ENCODE peak calls at places on chromosomes 11 and 22, in nine cellular contexts. Q, N, B, U, K, S, L, D and O are unnamed samples.

GRCh38 chr11:134755535-134755934 is 343.5 kb upstream of the B3GAT1 start:
- DNase-seq in Q (no peak), N (no peak), B (no peak), U (no peak), K (no peak), S (no peak), L (no peak), D (no peak), O (peak; percentile 17)

GRCh38 chr11:93740802-93741093 is 547 bp downstream of the TAF1D start:
- DNase-seq in Q (peak; percentile 64), N (peak; percentile 49), B (peak; percentile 84), U (peak; percentile 56), K (peak; percentile 37), S (peak; percentile 69), L (peak; percentile 68), D (peak; percentile 47), O (peak; percentile 63)

GRCh38 chr22:36352775-36353507 is 34.8 kb downstream of the MYH9 start:
- DNase-seq in Q (peak; percentile 65), N (no peak), B (peak; percentile 93), U (no peak), K (no peak), S (no peak), L (peak; percentile 73), D (peak; percentile 62), O (no peak)

GRCh38 chr11:70456921-70457532 is 58.7 kb downstream of the CTTN start:
- DNase-seq in Q (no peak), N (no peak), B (no peak), U (no peak), K (no peak), S (no peak), L (no peak), D (peak; percentile 43), O (peak; percentile 68)

GRCh38 chr11:65844231-65844872 is 10.6 kb downstream of the SNX32 start:
- DNase-seq in Q (no peak), N (no peak), B (no peak), U (no peak), K (no peak), S (no peak), L (no peak), D (no peak), O (no peak)

GRCh38 chr11:86511086-86511551 is 136.4 kb downstream of the CCDC81 start:
- DNase-seq in Q (peak; percentile 60), N (no peak), B (no peak), U (no peak), K (no peak), S (peak; percentile 78), L (peak; percentile 40), D (no peak), O (no peak)

GRCh38 chr22:43481528-43482309 is 69.9 kb downstream of the MPPED1 start:
- DNase-seq in Q (no peak), N (no peak), B (no peak), U (peak; percentile 59), K (no peak), S (no peak), L (peak; percentile 22), D (no peak), O (no peak)

GRCh38 chr11:3939651-3940190 is 84.3 kb downstream of the STIM1 start:
- DNase-seq in Q (no peak), N (no peak), B (no peak), U (no peak), K (no peak), S (no peak), L (no peak), D (peak; percentile 72), O (no peak)

GRCh38 chr11:23954317-23954716 is 542.5 kb upstream of the LUZP2 start:
- DNase-seq in Q (no peak), N (no peak), B (no peak), U (no peak), K (no peak), S (no peak), L (no peak), D (no peak), O (no peak)

GRCh38 chr11:82776377-82776776 is 42.7 kb upstream of the FAM181B start:
- DNase-seq in Q (peak; percentile 48), N (no peak), B (no peak), U (no peak), K (no peak), S (no peak), L (peak; percentile 68), D (peak; percentile 39), O (peak; percentile 92)

GRCh38 chr11:65279713-65280459 is 18.1 kb downstream of the POLA2 start:
- DNase-seq in Q (peak; percentile 97), N (no peak), B (peak; percentile 76), U (no peak), K (peak; percentile 47), S (no peak), L (peak; percentile 72), D (peak; percentile 96), O (peak; percentile 82)

GRCh38 chr22:20086101-20086599 is 6.1 kb downstream of the DGCR8 start:
- DNase-seq in Q (no peak), N (no peak), B (no peak), U (no peak), K (no peak), S (no peak), L (no peak), D (no peak), O (no peak)

GRCh38 chr11:46999217-46999616 is 62.7 kb downstream of the CSTPP1 start:
- DNase-seq in Q (no peak), N (no peak), B (no peak), U (no peak), K (no peak), S (no peak), L (no peak), D (no peak), O (no peak)

GRCh38 chr11:83663446-83663845 is 377.3 kb upstream of the CCDC90B start:
- DNase-seq in Q (peak; percentile 13), N (no peak), B (no peak), U (no peak), K (no peak), S (no peak), L (no peak), D (no peak), O (no peak)